ENCODE peak calls at places on chromosomes 5 and 9, in eight cellular contexts. H is B cell, B is tibial nerve, I is WTC11, Y is endothelial cell, U is fibroblast of lung, P is psoas muscle, A is astrocyte. K is an unnamed sample.
A peak's percentile ranks its signal among the peaks of the same experiment; 100 is the strongest.

GRCh38 chr9:4301971-4302427 is 2.1 kb upstream of the GLIS3 start:
- DNase-seq in H (no peak), B (peak; percentile 13), I (no peak), Y (no peak), U (peak; percentile 93), P (peak; percentile 78), A (peak; percentile 95), K (no peak)

GRCh38 chr5:94749048-94749447 is 130.6 kb downstream of the SLF1 start:
- DNase-seq in H (no peak), B (no peak), I (no peak), Y (no peak), U (no peak), P (no peak), A (no peak), K (no peak)

GRCh38 chr5:155844541-155844940 is 482.4 kb upstream of the SGCD start:
- DNase-seq in H (no peak), B (no peak), I (no peak), Y (no peak), U (no peak), P (no peak), A (no peak), K (no peak)

GRCh38 chr5:66351822-66352221 is 207.7 kb downstream of the SREK1 start:
- DNase-seq in H (no peak), B (no peak), I (no peak), Y (no peak), U (no peak), P (no peak), A (no peak), K (no peak)

GRCh38 chr5:130109152-130109551 is 204.9 kb downstream of the CHSY3 start:
- DNase-seq in H (peak; percentile 11), B (no peak), I (no peak), Y (no peak), U (peak; percentile 55), P (no peak), A (no peak), K (no peak)

GRCh38 chr5:93219641-93220145 is 361.3 kb downstream of the NR2F1-AS1 start:
- DNase-seq in H (no peak), B (no peak), I (no peak), Y (no peak), U (peak; percentile 17), P (no peak), A (no peak), K (no peak)

GRCh38 chr5:53091304-53091703 is 18.3 kb downstream of the MOCS2 start:
- DNase-seq in H (no peak), B (no peak), I (no peak), Y (no peak), U (peak; percentile 64), P (no peak), A (peak; percentile 48), K (no peak)

GRCh38 chr9:116318463-116319271 is 165.1 kb downstream of the PAPPA start:
- DNase-seq in H (no peak), B (no peak), I (no peak), Y (no peak), U (peak; percentile 84), P (peak; percentile 54), A (peak; percentile 8), K (peak; percentile 61)

GRCh38 chr5:57032151-57032551 is 80.2 kb upstream of the MIER3 start:
- DNase-seq in H (no peak), B (no peak), I (no peak), Y (no peak), U (no peak), P (no peak), A (no peak), K (no peak)

GRCh38 chr9:28999806-29000205 is 1426.5 kb upstream of the C9orf72 start:
- DNase-seq in H (no peak), B (no peak), I (no peak), Y (no peak), U (no peak), P (no peak), A (no peak), K (no peak)

GRCh38 chr5:96967400-96967799 is 31.5 kb downstream of the LNPEP start:
- DNase-seq in H (no peak), B (no peak), I (no peak), Y (no peak), U (no peak), P (no peak), A (no peak), K (no peak)

GRCh38 chr5:90528704-90529233 is 615 bp downstream of the LYSMD3 start:
- DNase-seq in H (no peak), B (no peak), I (no peak), Y (no peak), U (peak; percentile 27), P (no peak), A (peak; percentile 25), K (no peak)

GRCh38 chr5:149093625-149094024 is 30.8 kb upstream of the SH3TC2 start:
- DNase-seq in H (no peak), B (no peak), I (no peak), Y (no peak), U (no peak), P (no peak), A (no peak), K (no peak)

GRCh38 chr9:117153021-117153420 is 261.8 kb downstream of the ASTN2 start:
- DNase-seq in H (no peak), B (no peak), I (no peak), Y (no peak), U (no peak), P (no peak), A (peak; percentile 33), K (no peak)

GRCh38 chr5:135625061-135625460 is 46.3 kb upstream of the CXCL14 start:
- DNase-seq in H (no peak), B (no peak), I (no peak), Y (no peak), U (no peak), P (no peak), A (no peak), K (no peak)

GRCh38 chr9:4114569-4115505 is 185.0 kb downstream of the GLIS3 start:
- DNase-seq in H (no peak), B (no peak), I (no peak), Y (no peak), U (peak; percentile 68), P (no peak), A (peak; percentile 97), K (no peak)

GRCh38 chr9:35729101-35729500 is 2.9 kb downstream of the TLN1 start:
- DNase-seq in H (no peak), B (no peak), I (no peak), Y (no peak), U (peak; percentile 35), P (no peak), A (no peak), K (no peak)

GRCh38 chr5:7331083-7331482 is 64.9 kb upstream of the ADCY2 start:
- DNase-seq in H (no peak), B (no peak), I (peak; percentile 28), Y (no peak), U (no peak), P (no peak), A (no peak), K (peak; percentile 32)

GRCh38 chr5:132089363-132089762 is 15.8 kb downstream of the CSF2 start:
- DNase-seq in H (no peak), B (no peak), I (no peak), Y (no peak), U (no peak), P (no peak), A (no peak), K (no peak)

GRCh38 chr5:127568166-127568565 is 50.7 kb downstream of the PRRC1 start:
- DNase-seq in H (no peak), B (no peak), I (no peak), Y (no peak), U (no peak), P (no peak), A (no peak), K (no peak)

GRCh38 chr5:159961176-159961689 is 45.0 kb downstream of the ADRA1B start:
- DNase-seq in H (no peak), B (no peak), I (no peak), Y (no peak), U (no peak), P (no peak), A (no peak), K (no peak)
- TF ChIP-seq CTCF in H (no peak), B (no peak), I (no peak), Y (no peak), U (no peak), P (no peak), A (no peak), K (no peak)

GRCh38 chr5:14834062-14834461 is 37.5 kb downstream of the ANKH start:
- DNase-seq in H (no peak), B (no peak), I (no peak), Y (no peak), U (no peak), P (no peak), A (no peak), K (no peak)

GRCh38 chr5:14840624-14841023 is 31.0 kb downstream of the ANKH start:
- DNase-seq in H (no peak), B (no peak), I (no peak), Y (no peak), U (no peak), P (no peak), A (no peak), K (no peak)

GRCh38 chr5:14834584-14835540 is 36.7 kb downstream of the ANKH start:
- DNase-seq in H (no peak), B (no peak), I (no peak), Y (no peak), U (no peak), P (no peak), A (peak; percentile 37), K (no peak)

GRCh38 chr5:14842117-14842516 is 29.5 kb downstream of the ANKH start:
- DNase-seq in H (no peak), B (no peak), I (no peak), Y (no peak), U (no peak), P (no peak), A (no peak), K (no peak)

GRCh38 chr5:14838396-14839319 is 32.9 kb downstream of the ANKH start:
- DNase-seq in H (no peak), B (no peak), I (peak; percentile 48), Y (no peak), U (no peak), P (no peak), A (no peak), K (no peak)
- TF ChIP-seq CTCF in H (no peak), B (no peak), I (no peak), Y (no peak), U (no peak), P (no peak), A (no peak), K (no peak)

GRCh38 chr5:59479084-59479483 is 414.4 kb downstream of the PDE4D start:
- DNase-seq in H (no peak), B (no peak), I (no peak), Y (no peak), U (no peak), P (no peak), A (no peak), K (no peak)

DNA sequence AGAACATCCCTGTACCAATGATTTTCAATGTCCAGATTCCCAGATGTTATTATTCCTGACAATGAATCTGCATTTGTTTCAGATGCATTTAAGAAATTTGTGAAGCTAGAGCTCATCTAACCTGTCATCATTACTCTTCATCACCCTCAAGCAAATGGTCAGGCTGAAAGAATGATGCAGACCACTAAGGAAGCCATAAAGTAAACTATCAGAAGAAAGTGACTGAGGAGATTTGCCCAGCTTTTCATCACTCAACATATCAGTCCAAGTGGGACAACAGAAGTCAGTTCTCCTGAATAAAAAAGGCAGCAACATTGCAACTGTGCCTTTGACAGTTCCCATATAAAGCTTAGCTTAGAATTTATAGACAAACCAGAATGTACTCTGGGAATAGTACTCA is 419.9 kb downstream of the PDE4D start:
- DNase-seq in H (no peak), B (no peak), I (no peak), Y (no peak), U (peak; percentile 66), P (no peak), A (peak; percentile 10), K (no peak)
- TF ChIP-seq CTCF in H (no peak), B (no peak), I (no peak), Y (no peak), U (no peak), P (no peak), A (no peak), K (no peak)

GRCh38 chr9:125119643-125120286 is 23.6 kb downstream of the SCAI start:
- DNase-seq in H (no peak), B (no peak), I (no peak), Y (no peak), U (peak; percentile 15), P (no peak), A (no peak), K (peak; percentile 24)
- TF ChIP-seq CTCF in H (no peak), B (no peak), I (no peak), Y (no peak), U (no peak), P (no peak), A (no peak), K (no peak)

K was measured in glutamatergic neuron.